ENCODE peak calls at places on chromosomes 4 and X, in four cellular contexts. J, B, S and W are unnamed samples.

GRCh38 chr4:100489316-100489715 is 28.5 kb downstream of the EMCN start:
- DNase-seq in J (no peak), B (no peak), S (no peak), W (no peak)

GRCh38 chrX:34638116-34638515 is 19.0 kb downstream of the TMEM47 start:
- DNase-seq in B (peak; percentile 1), S (no peak), J (no peak), W (no peak)

GRCh38 chrX:151801980-151802379 is 67.4 kb downstream of the CNGA2 start:
- DNase-seq in J (no peak), B (no peak), S (peak; percentile 18), W (no peak)

GRCh38 chrX:13893826-13894225 is 76.9 kb upstream of the GPM6B start:
- DNase-seq in J (no peak), S (no peak), B (no peak), W (no peak)

GRCh38 chr4:79855081-79855480 is 217.9 kb downstream of the ANTXR2 start:
- DNase-seq in S (no peak), B (no peak), J (no peak), W (no peak)

GRCh38 chrX:136147320-136147901 is at the start of gene FHL1:
- DNase-seq in J (peak; percentile 41), B (no peak), S (peak; percentile 65), W (no peak)

GRCh38 chr4:138034871-138035270 is 207.3 kb downstream of the SLC7A11 start:
- DNase-seq in S (no peak), B (no peak), J (no peak), W (no peak)

GRCh38 chrX:45667666-45668065 is 467.0 kb upstream of the DIPK2B start:
- DNase-seq in S (no peak), J (no peak), B (no peak), W (no peak)

GRCh38 chr4:187499961-187500360 is 495.6 kb upstream of the ZFP42 start:
- DNase-seq in B (no peak), J (no peak), S (no peak), W (no peak)

GRCh38 chr4:98728433-98728832 is 70.0 kb upstream of the TSPAN5 start:
- DNase-seq in J (no peak), S (peak; percentile 70), B (no peak), W (no peak)

GRCh38 chr4:114780205-114780604 is 181.6 kb downstream of the UGT8 start:
- DNase-seq in J (no peak), S (no peak), B (peak; percentile 14), W (no peak)

GRCh38 chr4:40564815-40565505 is 64.7 kb downstream of the RBM47 start:
- DNase-seq in S (no peak), B (no peak), J (no peak), W (no peak)

GRCh38 chr4:121676388-121677075 is 20.2 kb downstream of the ANXA5 start:
- DNase-seq in B (peak; percentile 88), S (no peak), J (no peak), W (no peak)

GRCh38 chr4:124710911-124711310 is 1.6 kb downstream of the ANKRD50 start:
- DNase-seq in B (no peak), S (no peak), J (no peak), W (no peak)

GRCh38 chr4:47668810-47669408 is 169.0 kb downstream of the CORIN start:
- DNase-seq in J (no peak), B (peak; percentile 32), S (peak; percentile 15), W (no peak)

GRCh38 chrX:149074429-149074828 is 430.7 kb downstream of the IDS start:
- DNase-seq in S (no peak), B (no peak), J (no peak), W (peak; percentile 7)

GRCh38 chr4:182425302-182425701 is 182.1 kb downstream of the TENM3 start:
- DNase-seq in S (no peak), B (no peak), J (no peak), W (no peak)

GRCh38 chrX:130770615-130771014 is 132.4 kb downstream of the ENOX2 start:
- DNase-seq in S (no peak), B (no peak), J (no peak), W (no peak)

GRCh38 chr4:77525538-77525937 is 80.1 kb upstream of the CXCL13 start:
- DNase-seq in S (no peak), J (no peak), B (no peak), W (no peak)

GRCh38 chrX:118189628-118190027 is 73.0 kb upstream of the KLHL13 start:
- DNase-seq in B (no peak), S (no peak), J (peak; percentile 12), W (no peak)

GRCh38 chr4:136664988-136665387 is 867.3 kb downstream of the PCDH18 start:
- DNase-seq in J (no peak), S (no peak), B (no peak), W (no peak)

GRCh38 chr4:152997771-152998487 is 61.8 kb downstream of the FHDC1 start:
- DNase-seq in S (no peak), J (no peak), B (no peak), W (no peak)

GRCh38 chrX:48919360-48919821 is 567 bp upstream of the PIM2 start:
- DNase-seq in J (peak; percentile 23), B (no peak), S (no peak), W (no peak)

GRCh38 chrX:17547658-17548057 is 172.7 kb downstream of the NHS start:
- DNase-seq in B (peak; percentile 4), J (no peak), S (peak; percentile 13), W (peak; percentile 56)

GRCh38 chr4:86043755-86044592 is 315.9 kb downstream of the MAPK10 start:
- DNase-seq in B (peak; percentile 32), J (no peak), S (peak; percentile 20), W (no peak)

GRCh38 chrX:68650491-68650890 is 3.0 kb downstream of the STARD8 start:
- DNase-seq in S (no peak), J (no peak), B (no peak), W (no peak)

DNA sequence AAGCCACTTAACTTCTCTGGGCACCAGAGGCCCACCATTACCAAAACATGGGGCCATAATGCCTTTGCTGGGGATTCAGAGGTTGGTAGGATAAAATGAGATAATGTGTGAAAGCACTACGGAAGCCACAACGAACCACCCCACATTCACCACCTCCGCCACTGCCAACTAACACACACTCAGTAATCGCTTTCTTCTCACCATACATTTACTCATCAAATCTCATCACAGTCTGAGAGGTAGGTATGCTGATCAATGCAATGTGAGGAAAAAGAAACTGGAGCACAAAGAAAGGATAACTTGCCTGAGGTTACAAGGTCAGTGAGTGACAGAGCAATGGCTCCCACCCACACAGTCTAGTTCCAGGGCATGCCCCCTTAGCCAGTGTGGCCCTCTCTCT is 257.3 kb downstream of the NR3C2 start:
- DNase-seq in B (no peak), S (no peak), J (no peak), W (no peak)
- TF ChIP-seq CREM in B (no peak), S (no peak), J (no peak), W (no peak)

GRCh38 chrX:63282077-63282476 is 69.1 kb downstream of the SPIN4 start:
- DNase-seq in B (no peak), J (no peak), S (no peak), W (no peak)
- TF ChIP-seq CREM in B (no peak), J (no peak), S (no peak), W (no peak)

GRCh38 chr4:70603856-70604255 is 11.8 kb downstream of the AMBN start:
- DNase-seq in J (no peak), B (no peak), S (no peak), W (no peak)

GRCh38 chr4:70601422-70602039 is 9.5 kb downstream of the AMBN start:
- DNase-seq in S (peak; percentile 30), B (peak; percentile 62), J (peak; percentile 73), W (peak; percentile 34)

DNA sequence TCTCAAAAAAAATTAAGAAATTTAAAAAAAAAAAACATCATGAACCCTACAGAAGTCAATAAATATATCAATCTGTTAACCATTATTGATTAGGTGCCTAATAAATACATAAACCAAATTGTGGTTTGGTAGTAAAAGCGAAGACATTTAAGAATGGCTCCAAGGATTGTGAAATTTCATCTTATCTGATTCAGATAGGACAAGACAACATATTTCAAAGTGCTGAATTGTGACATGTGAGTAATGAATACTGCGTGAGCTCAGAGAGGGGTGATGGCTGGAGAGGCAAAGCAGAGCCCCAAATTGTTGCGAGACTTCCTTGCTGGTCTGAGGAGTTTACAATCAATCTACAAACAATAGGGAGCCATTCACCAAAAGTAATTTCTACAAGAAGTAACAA is 8.2 kb downstream of the AMBN start:
- DNase-seq in J (no peak), S (no peak), B (no peak), W (no peak)
- TF ChIP-seq CREM in J (no peak), S (no peak), B (no peak), W (no peak)

GRCh38 chrX:154532690-154533089 is 14.0 kb downstream of the G6PD start:
- DNase-seq in J (no peak), S (no peak), B (no peak), W (no peak)

GRCh38 chrX:154539077-154539476 is 7.6 kb downstream of the G6PD start:
- DNase-seq in J (no peak), B (no peak), S (no peak), W (no peak)

GRCh38 chrX:154535892-154536291 is 10.8 kb downstream of the G6PD start:
- DNase-seq in B (no peak), S (no peak), J (no peak), W (no peak)

GRCh38 chrX:154531626-154532025 is 15.0 kb downstream of the G6PD start:
- DNase-seq in J (no peak), S (no peak), B (no peak), W (no peak)

DNA sequence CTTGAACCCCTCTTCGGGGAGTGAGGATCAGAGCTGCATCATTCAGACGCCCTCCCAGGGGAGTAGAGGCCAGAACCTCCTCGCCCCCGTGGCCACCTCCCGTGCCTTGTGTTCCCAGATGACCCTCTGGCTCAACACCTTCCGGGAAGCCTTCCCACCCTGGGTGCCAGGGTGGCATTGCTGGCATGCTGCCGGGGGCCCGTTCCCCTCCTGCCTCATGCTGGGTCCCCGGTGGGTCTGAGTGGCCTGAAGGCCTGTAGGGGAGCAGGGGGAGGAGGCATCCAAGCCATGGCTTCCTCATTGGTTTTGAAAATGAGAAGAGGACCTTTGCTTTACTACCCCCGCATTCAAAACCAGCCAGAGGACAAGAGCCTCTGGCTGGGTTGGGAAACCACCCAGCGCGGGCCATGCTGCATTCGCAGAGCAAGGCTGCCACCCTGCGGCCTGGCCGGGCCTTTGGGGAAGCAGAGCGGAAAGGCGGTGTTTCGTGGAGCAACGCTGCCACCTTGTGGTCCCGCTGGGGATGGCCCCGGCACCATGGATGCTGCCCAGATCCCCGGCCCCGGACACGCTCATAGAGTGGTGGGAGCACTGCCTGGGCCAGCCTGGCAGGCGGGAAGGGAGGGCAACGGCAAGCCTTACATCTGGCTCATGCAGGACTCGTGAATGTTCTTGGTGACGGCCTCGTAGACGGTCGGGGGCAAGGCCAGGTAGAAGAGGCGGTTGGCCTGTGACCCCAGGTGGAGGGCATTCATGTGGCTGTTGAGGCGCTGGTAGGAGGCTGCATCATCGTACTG is 11.9 kb downstream of the G6PD start:
- DNase-seq in J (peak; percentile 86), B (peak; percentile 56), S (peak; percentile 83), W (peak; percentile 38)
- TF ChIP-seq CREM in J (no peak), B (no peak), S (peak; percentile 62), W (no peak)

GRCh38 chr4:119116021-119116420 is 19.6 kb upstream of the MYOZ2 start:
- DNase-seq in J (no peak), S (no peak), B (no peak), W (no peak)

GRCh38 chr4:119124314-119124713 is 11.3 kb upstream of the MYOZ2 start:
- DNase-seq in B (no peak), S (no peak), J (no peak), W (no peak)

GRCh38 chr4:119116925-119117900 is 18.4 kb upstream of the MYOZ2 start:
- DNase-seq in B (no peak), J (no peak), S (no peak), W (no peak)

GRCh38 chr4:119113033-119113655 is 22.5 kb upstream of the MYOZ2 start:
- DNase-seq in S (no peak), J (no peak), B (no peak), W (no peak)

GRCh38 chr4:119118397-119118796 is 17.2 kb upstream of the MYOZ2 start:
- DNase-seq in B (no peak), J (no peak), S (no peak), W (no peak)
- TF ChIP-seq CREM in B (no peak), J (no peak), S (no peak), W (no peak)